ENCODE peak calls at places on chromosomes 4 and X, in four cellular contexts. J is fibroblast of lung, M is neural progenitor cell, Q is fibroblast of pulmonary artery. T is an unnamed sample.
A peak's percentile ranks its signal among the peaks of the same experiment; 100 is the strongest.

GRCh38 chrX:30301977-30302376 is 7.2 kb downstream of the NR0B1 start:
- DNase-seq in J (peak; percentile 30), M (peak; percentile 40), Q (peak; percentile 22), T (no peak)

GRCh38 chrX:152418025-152418424 is 33.1 kb downstream of the GABRA3 start:
- DNase-seq in J (no peak), M (no peak), Q (no peak), T (no peak)

GRCh38 chrX:12138366-12139313 is at the start of gene FRMPD4:
- DNase-seq in J (peak; percentile 1), M (peak; percentile 70), Q (peak; percentile 47), T (no peak)

GRCh38 chrX:46912098-46912672 is at the start of gene JADE3:
- DNase-seq in J (peak; percentile 75), M (peak; percentile 90), Q (peak; percentile 77), T (no peak)

GRCh38 chr4:151709587-151709986 is 51.2 kb downstream of the GATB start:
- DNase-seq in J (no peak), M (no peak), Q (no peak), T (no peak)

GRCh38 chrX:13898084-13898483 is 81.2 kb upstream of the GPM6B start:
- DNase-seq in J (no peak), M (peak; percentile 27), Q (no peak), T (no peak)

GRCh38 chr4:76709454-76709853 is 188.5 kb downstream of the SOWAHB start:
- DNase-seq in J (peak; percentile 70), M (peak; percentile 31), Q (no peak), T (no peak)

GRCh38 chrX:17736856-17737706 is at the start of gene SCML1:
- DNase-seq in J (peak; percentile 95), M (peak; percentile 97), Q (peak; percentile 97), T (peak; percentile 89)

GRCh38 chrX:84219551-84219950 is 31.6 kb upstream of the RPS6KA6 start:
- DNase-seq in J (peak; percentile 55), M (no peak), Q (no peak), T (no peak)

GRCh38 chr4:86506591-86506990 is 87.5 kb upstream of the PTPN13 start:
- DNase-seq in J (peak; percentile 14), M (no peak), Q (no peak), T (no peak)

GRCh38 chr4:113446019-113446418 is 315.5 kb downstream of the CAMK2D start:
- DNase-seq in J (peak; percentile 97), M (peak; percentile 31), Q (peak; percentile 87), T (no peak)

GRCh38 chr4:78592104-78592783 is 40.7 kb downstream of the ANXA3 start:
- DNase-seq in J (no peak), M (peak; percentile 19), Q (no peak), T (no peak)

GRCh38 chrX:119292445-119292844 is 56.4 kb downstream of the PGRMC1 start:
- DNase-seq in J (no peak), M (peak; percentile 9), Q (no peak), T (no peak)
- TF ChIP-seq CTCF in J (no peak), M (no peak), Q (no peak), T (peak; percentile 13)

GRCh38 chr4:150215601-150216000 is 137.4 kb downstream of the DCLK2 start:
- DNase-seq in J (no peak), M (no peak), Q (no peak), T (no peak)

GRCh38 chr4:150217804-150218203 is 139.6 kb downstream of the DCLK2 start:
- DNase-seq in J (no peak), M (no peak), Q (no peak), T (no peak)

GRCh38 chr4:150216725-150217124 is 138.5 kb downstream of the DCLK2 start:
- DNase-seq in J (no peak), M (no peak), Q (no peak), T (no peak)

GRCh38 chr4:150218447-150218846 is 140.2 kb downstream of the DCLK2 start:
- DNase-seq in J (no peak), M (no peak), Q (no peak), T (no peak)

GRCh38 chr4:150217192-150217591 is 138.9 kb downstream of the DCLK2 start:
- DNase-seq in J (peak; percentile 89), M (peak; percentile 68), Q (peak; percentile 83), T (peak; percentile 72)
- TF ChIP-seq CTCF in J (peak; percentile 38), M (peak; percentile 42), Q (peak; percentile 59), T (peak; percentile 57)

DNA sequence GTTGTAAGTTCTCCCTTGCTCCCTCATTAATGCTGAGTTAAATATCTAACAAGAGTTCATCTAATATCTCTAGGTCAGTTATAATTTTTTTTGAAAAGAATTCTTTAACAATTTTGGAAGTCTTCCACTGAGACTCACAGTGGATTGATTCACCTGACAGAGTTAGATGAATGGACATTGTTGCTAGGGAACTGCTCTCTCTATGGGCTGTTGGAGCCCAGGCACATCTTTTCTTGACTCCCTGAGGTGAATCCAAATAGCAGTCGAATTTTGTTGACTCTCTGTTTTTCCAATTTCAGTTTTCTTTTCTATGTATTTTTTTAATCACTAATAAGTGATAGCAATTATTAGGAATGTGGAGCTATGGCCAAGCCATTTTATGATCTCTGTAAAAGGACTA is 996.1 kb upstream of the PABPC4L start:
- DNase-seq in J (no peak), M (peak; percentile 39), Q (no peak), T (no peak)
- TF ChIP-seq CTCF in J (no peak), M (no peak), Q (no peak), T (no peak)

DNA sequence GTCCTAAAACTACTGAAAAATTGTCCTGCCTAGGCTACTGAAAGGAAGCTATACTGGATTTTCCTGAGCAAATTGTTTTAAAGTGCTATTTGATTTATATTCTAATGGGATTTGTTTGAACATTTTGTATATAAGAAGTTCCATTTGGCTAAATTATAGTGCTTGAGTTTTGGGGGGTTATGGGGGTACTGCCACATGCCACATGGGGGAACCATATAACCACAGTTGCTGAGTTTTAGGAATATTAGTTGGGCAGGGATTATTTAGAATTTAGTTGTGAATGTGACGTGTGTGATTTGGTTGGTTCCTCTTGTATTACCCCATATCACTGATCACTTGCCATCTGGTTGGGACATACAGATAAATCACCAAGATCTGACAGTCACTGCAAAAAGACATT is 224.5 kb upstream of the TAPT1 start:
- DNase-seq in J (no peak), M (no peak), Q (peak; percentile 22), T (no peak)
- TF ChIP-seq CTCF in J (peak; percentile 38), M (peak; percentile 23), Q (peak; percentile 34), T (peak; percentile 32)

GRCh38 chr4:163673848-163674702 is 179.6 kb downstream of the TMA16 start:
- DNase-seq in J (no peak), M (no peak), Q (no peak), T (no peak)

GRCh38 chr4:163680390-163681098 is 186.1 kb downstream of the TMA16 start:
- DNase-seq in J (no peak), M (no peak), Q (no peak), T (no peak)

GRCh38 chr4:163681208-163681821 is 186.8 kb downstream of the TMA16 start:
- DNase-seq in J (no peak), M (peak; percentile 78), Q (peak; percentile 24), T (no peak)

DNA sequence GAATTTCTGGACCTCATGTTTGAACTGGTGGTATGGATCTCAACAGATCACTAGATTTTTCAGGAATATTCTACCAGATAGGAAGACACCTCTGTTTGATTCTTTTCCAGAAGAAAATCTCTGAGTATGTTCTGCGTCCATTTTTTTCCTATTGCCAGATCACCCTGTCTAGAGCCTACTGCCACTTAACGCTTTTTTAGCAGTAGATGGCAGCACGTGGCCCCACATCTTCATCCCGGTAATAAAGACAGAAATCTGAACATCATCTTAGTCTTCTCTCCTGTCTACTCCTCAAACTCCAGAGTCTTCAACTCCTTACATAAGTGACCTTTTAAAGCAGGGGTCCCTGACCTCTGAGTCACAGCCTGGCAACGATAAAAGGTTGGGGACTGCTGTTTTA is 184.7 kb downstream of the TMA16 start:
- DNase-seq in J (no peak), M (peak; percentile 18), Q (no peak), T (no peak)
- TF ChIP-seq CTCF in J (peak; percentile 50), M (peak; percentile 31), Q (no peak), T (peak; percentile 57)

T was measured in AG09309.